ENCODE peak calls at places on chromosomes 13 and 19, in eight cellular contexts. G is foreskin fibroblast; E is H9; Q is HAP-1; S is PC-3; K is stimulated activated CD4-positive, alpha-beta T cell treated with anti-CD3 and anti-CD28 coated beads, Interleukin-15, amount 100 ng/mL, for 1 hour; X is GOT3; A is tibial nerve. V is an unnamed sample.

GRCh38 chr19:58097783-58098681 is at the start of gene ZSCAN18:
- DNase-seq in G (peak), E (peak), Q (peak), S (no peak), K (peak), X (peak), A (peak), V (no peak)

GRCh38 chr13:90511903-90512302 is 835.6 kb upstream of the MIR17HG start:
- DNase-seq in G (no peak), E (no peak), Q (no peak), S (no peak), K (no peak), X (no peak), A (no peak), V (no peak)

GRCh38 chr13:44267966-44268365 is 105.7 kb upstream of the SERP2 start:
- DNase-seq in G (no peak), E (no peak), Q (no peak), S (peak), K (no peak), X (no peak), A (no peak), V (no peak)

GRCh38 chr13:106570354-106570822 is 2.5 kb upstream of the ARGLU1 start:
- DNase-seq in G (peak), E (peak), Q (peak), S (no peak), K (peak), X (no peak), A (peak), V (no peak)

GRCh38 chr19:46000497-46001246 is 5.4 kb downstream of the CCDC61 start:
- DNase-seq in G (no peak), E (peak), Q (peak), S (no peak), K (peak), X (no peak), A (no peak), V (no peak)

GRCh38 chr13:24651718-24652345 is 28.4 kb upstream of the ATP12A start:
- DNase-seq in G (no peak), E (no peak), Q (no peak), S (peak), K (no peak), X (no peak), A (no peak), V (no peak)

GRCh38 chr19:29953352-29954247 is 11.6 kb downstream of the URI1 start:
- DNase-seq in G (no peak), E (no peak), Q (no peak), S (no peak), K (no peak), X (no peak), A (no peak), V (no peak)

GRCh38 chr13:49679244-49679643 is 12.0 kb downstream of the EBPL start:
- DNase-seq in G (no peak), E (no peak), Q (no peak), S (no peak), K (no peak), X (no peak), A (peak), V (no peak)

GRCh38 chr13:106133025-106133424 is 402.4 kb downstream of the EFNB2 start:
- DNase-seq in G (peak), E (no peak), Q (no peak), S (peak), K (no peak), X (no peak), A (no peak), V (no peak)

GRCh38 chr19:49165865-49166301 is 8.3 kb downstream of the TRPM4 start:
- DNase-seq in G (no peak), E (peak), Q (no peak), S (no peak), K (no peak), X (no peak), A (no peak), V (no peak)

GRCh38 chr13:24301434-24301833 is 7.9 kb upstream of the C1QTNF9 start:
- DNase-seq in G (no peak), E (no peak), Q (no peak), S (no peak), K (no peak), X (no peak), A (no peak), V (no peak)

GRCh38 chr19:48588670-48589399 is 17.7 kb upstream of the SPACA4 start:
- DNase-seq in G (peak), E (peak), Q (peak), S (peak), K (peak), X (peak), A (peak), V (no peak)

GRCh38 chr13:50026788-50027473 is 11.7 kb downstream of the KCNRG start:
- DNase-seq in G (no peak), E (no peak), Q (no peak), S (no peak), K (no peak), X (no peak), A (no peak), V (no peak)

GRCh38 chr13:112113355-112113754 is 46.4 kb downstream of the SOX1 start:
- DNase-seq in G (no peak), E (no peak), Q (no peak), S (no peak), K (no peak), X (no peak), A (no peak), V (no peak)

GRCh38 chr19:4014541-4015491 is 7.3 kb downstream of the PIAS4 start:
- DNase-seq in G (no peak), E (peak), Q (peak), S (no peak), K (no peak), X (no peak), A (no peak), V (no peak)

GRCh38 chr19:3453840-3454239 is 26.5 kb downstream of the SMIM24 start:
- DNase-seq in G (no peak), E (no peak), Q (no peak), S (no peak), K (no peak), X (no peak), A (no peak), V (no peak)

GRCh38 chr13:99417151-99417820 is 84.0 kb upstream of the TM9SF2 start:
- DNase-seq in G (no peak), E (peak), Q (no peak), S (no peak), K (no peak), X (no peak), A (no peak), V (no peak)

GRCh38 chr19:56837892-56838679 is 2.4 kb downstream of the PEG3 start:
- DNase-seq in G (no peak), E (no peak), Q (no peak), S (peak), K (no peak), X (no peak), A (peak), V (no peak)

GRCh38 chr19:8302357-8302691 is 5.8 kb downstream of the CD320 start:
- DNase-seq in G (no peak), E (no peak), Q (peak), S (no peak), K (no peak), X (no peak), A (peak), V (no peak)

GRCh38 chr19:11159598-11160001 is 4.0 kb upstream of the SPC24 start:
- DNase-seq in G (no peak), E (no peak), Q (no peak), S (no peak), K (no peak), X (no peak), A (peak), V (no peak)

GRCh38 chr13:39209731-39210633 is 171.7 kb downstream of the NHLRC3 start:
- DNase-seq in G (no peak), E (no peak), Q (no peak), S (no peak), K (no peak), X (no peak), A (no peak), V (no peak)

GRCh38 chr19:55597493-55597892 is 1.8 kb downstream of the FIZ1 start:
- DNase-seq in G (no peak), E (peak), Q (no peak), S (no peak), K (no peak), X (no peak), A (no peak), V (no peak)

GRCh38 chr13:33547035-33547434 is 261.5 kb upstream of the STARD13 start:
- DNase-seq in G (no peak), E (no peak), Q (no peak), S (peak), K (no peak), X (no peak), A (no peak), V (no peak)

GRCh38 chr19:10625003-10625761 is at the start of gene SLC44A2:
- DNase-seq in G (peak), E (peak), Q (no peak), S (peak), K (no peak), X (no peak), A (peak), V (no peak)

GRCh38 chr13:95456837-95457236 is 95.7 kb upstream of the CLDN10 start:
- DNase-seq in G (no peak), E (no peak), Q (no peak), S (no peak), K (no peak), X (no peak), A (no peak), V (no peak)

GRCh38 chr19:38734426-38735256 is 9.6 kb downstream of the CAPN12 start:
- DNase-seq in G (no peak), E (peak), Q (no peak), S (peak), K (no peak), X (no peak), A (no peak), V (no peak)

GRCh38 chr13:30998548-30999140 is 66.2 kb downstream of the TEX26 start:
- DNase-seq in G (peak), E (no peak), Q (no peak), S (no peak), K (no peak), X (no peak), A (no peak), V (no peak)

GRCh38 chr19:30362156-30362754 is 9.9 kb upstream of the ZNF536 start:
- DNase-seq in G (no peak), E (no peak), Q (no peak), S (no peak), K (no peak), X (no peak), A (no peak), V (no peak)

GRCh38 chr19:4723465-4724251 is at the start of gene DPP9:
- DNase-seq in G (peak), E (peak), Q (peak), S (peak), K (peak), X (peak), A (peak), V (peak)

V was measured in cortex of kidney.